ENCODE peak calls at places on chromosomes 1 and 21, in four cellular contexts. A is GM03348, Q is HEK293T, I is GM23248. W is an unnamed sample.

GRCh38 chr1:67053535-67053784 is 488 bp downstream of the SLC35D1 start:
- DNase-seq in A (peak), Q (peak), I (peak), W (peak)

GRCh38 chr1:226429051-226429461 is 21.2 kb upstream of the PARP1 start:
- DNase-seq in I (no peak), A (no peak), Q (no peak), W (no peak)

GRCh38 chr1:157367091-157367739 is 185.1 kb downstream of the FCRL5 start:
- DNase-seq in Q (no peak), I (no peak), A (no peak), W (no peak)

GRCh38 chr1:201888282-201889033 is at the start of gene SHISA4:
- DNase-seq in Q (no peak), A (peak), I (peak), W (peak)

GRCh38 chr1:229171934-229172333 is 99.0 kb upstream of the RAB4A start:
- DNase-seq in A (no peak), I (no peak), Q (no peak), W (no peak)

GRCh38 chr1:90434460-90434859 is 282.6 kb downstream of the BARHL2 start:
- DNase-seq in I (no peak), A (no peak), Q (peak), W (no peak)

GRCh38 chr1:44678626-44679025 is 4.1 kb downstream of the ARMH1 start:
- DNase-seq in I (no peak), Q (no peak), A (no peak), W (no peak)

GRCh38 chr1:3393024-3393986 is 61.2 kb upstream of the ARHGEF16 start:
- DNase-seq in Q (peak), I (peak), A (no peak), W (peak)

GRCh38 chr21:46425061-46425460 is 33.6 kb upstream of the DIP2A start:
- DNase-seq in A (no peak), Q (no peak), I (no peak), W (no peak)

GRCh38 chr1:184905601-184906322 is 68.5 kb downstream of the NIBAN1 start:
- DNase-seq in Q (no peak), A (no peak), I (no peak), W (no peak)

GRCh38 chr1:3902111-3902511 is 2.0 kb upstream of the C1orf174 start:
- DNase-seq in Q (no peak), A (no peak), I (no peak), W (no peak)

GRCh38 chr1:80529546-80529945 is 1271.2 kb upstream of the ADGRL2 start:
- DNase-seq in A (no peak), Q (no peak), I (no peak), W (no peak)

GRCh38 chr1:119646521-119647227 is 1.4 kb downstream of the ZNF697 start:
- DNase-seq in I (peak), A (peak), Q (peak), W (no peak)

GRCh38 chr1:164592634-164593033 is 33.6 kb downstream of the PBX1 start:
- DNase-seq in A (no peak), Q (no peak), I (no peak), W (no peak)

GRCh38 chr1:86712088-86712860 is 7.9 kb downstream of the SH3GLB1 start:
- DNase-seq in A (no peak), Q (no peak), I (no peak), W (no peak)

GRCh38 chr1:7680791-7681165 is 90.3 kb upstream of the VAMP3 start:
- DNase-seq in I (no peak), A (no peak), Q (no peak), W (no peak)

GRCh38 chr1:40532844-40533424 is 1.5 kb downstream of the ZNF684 start:
- DNase-seq in I (peak), Q (peak), A (peak), W (peak)

GRCh38 chr1:195899762-195900352 is 708.4 kb downstream of the KCNT2 start:
- DNase-seq in I (peak), Q (no peak), A (peak), W (peak)

GRCh38 chr1:119711804-119712341 is at the start of gene PHGDH:
- DNase-seq in I (peak), A (peak), Q (peak), W (peak)

GRCh38 chr1:27428316-27429028 is 36.0 kb downstream of the GPR3 start:
- DNase-seq in Q (no peak), I (no peak), A (no peak), W (no peak)

GRCh38 chr1:242185728-242186127 is 186.8 kb upstream of the MAP1LC3C start:
- DNase-seq in I (no peak), A (no peak), Q (no peak), W (no peak)

GRCh38 chr1:173190101-173190895 is 16.8 kb downstream of the TNFSF4 start:
- DNase-seq in A (peak), I (peak), Q (no peak), W (peak)

GRCh38 chr1:22892789-22893188 is 79.9 kb downstream of the LACTBL1 start:
- DNase-seq in I (no peak), Q (no peak), A (no peak), W (no peak)

GRCh38 chr21:31235671-31236450 is 108.2 kb downstream of the TIAM1 start:
- DNase-seq in I (peak), Q (no peak), A (no peak), W (no peak)

GRCh38 chr1:21706151-21706835 is 37.1 kb upstream of the RAP1GAP start:
- DNase-seq in Q (no peak), I (peak), A (peak), W (peak)

GRCh38 chr1:208834346-208835081 is 590.3 kb upstream of the PLXNA2 start:
- DNase-seq in A (peak), Q (no peak), I (peak), W (no peak)

GRCh38 chr1:62286778-62287224 is 32.4 kb downstream of the KANK4 start:
- DNase-seq in I (peak), A (no peak), Q (no peak), W (no peak)

GRCh38 chr1:81113688-81114087 is 687.0 kb upstream of the ADGRL2 start:
- DNase-seq in I (no peak), Q (no peak), A (no peak), W (no peak)

GRCh38 chr1:245645894-245646293 is 491.1 kb downstream of the KIF26B start:
- DNase-seq in I (no peak), A (no peak), Q (no peak), W (no peak)

GRCh38 chr1:77513839-77514763 is 168.4 kb downstream of the ZZZ3 start:
- DNase-seq in A (peak), I (peak), Q (no peak), W (peak)

GRCh38 chr1:40802078-40803075 is 18.8 kb downstream of the KCNQ4 start:
- DNase-seq in Q (peak), A (peak), I (peak), W (peak)

GRCh38 chr1:5991784-5992033 is 516 bp downstream of the NPHP4 start:
- DNase-seq in A (peak), I (no peak), Q (peak), W (peak)

GRCh38 chr1:246155923-246156322 is 351.2 kb downstream of the SMYD3 start:
- DNase-seq in A (peak), I (peak), Q (no peak), W (peak)

GRCh38 chr1:70168283-70168682 is 37.1 kb downstream of the LRRC40 start:
- DNase-seq in Q (no peak), I (no peak), A (no peak), W (no peak)

GRCh38 chr1:63547621-63548294 is 24.4 kb downstream of the EFCAB7 start:
- DNase-seq in Q (no peak), A (peak), I (peak), W (no peak)

W was measured in AG08396.